ENCODE peak calls at places on chromosomes 4 and X, in nine cellular contexts. F is MM.1S, Y is mammary epithelial cell, O is OCI-LY7, M is heart left ventricle, E is mucosa of descending colon, W is uterus, G is breast epithelium, U is PC-3. H is an unnamed sample.
A peak's percentile ranks its signal among the peaks of the same experiment; 100 is the strongest.

GRCh38 chr4:12949719-12950118 is 534.4 kb downstream of the RAB28 start:
- DNase-seq in U (peak; percentile 50), Y (no peak), M (no peak), W (no peak), G (no peak), E (no peak), F (no peak), O (no peak), H (no peak)

GRCh38 chr4:55554453-55555030 is 7.8 kb upstream of the CLOCK start:
- DNase-seq in Y (no peak), E (peak; percentile 17), U (peak; percentile 71), G (no peak), W (no peak), F (peak; percentile 32), O (peak; percentile 40), M (no peak), H (peak; percentile 48)

GRCh38 chrX:130032552-130032951 is 50.1 kb downstream of the BCORL1 start:
- DNase-seq in U (no peak), E (no peak), W (no peak), M (no peak), Y (no peak), G (no peak), O (no peak), F (no peak), H (no peak)

GRCh38 chrX:68876731-68877130 is 47.9 kb downstream of the EFNB1 start:
- DNase-seq in E (no peak), F (no peak), M (no peak), Y (no peak), O (no peak), W (no peak), G (no peak), U (no peak), H (no peak)

GRCh38 chrX:9188117-9188516 is 154.2 kb upstream of the FAM9B start:
- DNase-seq in G (no peak), U (no peak), Y (no peak), W (no peak), E (no peak), F (no peak), O (no peak), M (no peak), H (no peak)

GRCh38 chrX:40579880-40580536 is 762 bp upstream of the ATP6AP2 start:
- DNase-seq in E (peak; percentile 7), O (peak; percentile 13), G (no peak), M (no peak), W (no peak), Y (no peak), F (peak; percentile 12), U (no peak), H (peak; percentile 47)

GRCh38 chr4:21801661-21802355 is 146.8 kb downstream of the KCNIP4 start:
- DNase-seq in F (no peak), G (no peak), M (no peak), W (no peak), U (peak; percentile 9), E (no peak), Y (no peak), O (no peak), H (no peak)

GRCh38 chrX:13254076-13254785 is 65.6 kb downstream of the ATXN3L start:
- DNase-seq in E (no peak), U (peak; percentile 15), G (no peak), M (no peak), Y (peak; percentile 74), W (peak; percentile 38), O (peak; percentile 24), F (peak; percentile 53), H (peak; percentile 27)

GRCh38 chr4:89657931-89658700 is 178.8 kb downstream of the SNCA start:
- DNase-seq in M (no peak), G (no peak), W (no peak), O (peak; percentile 21), Y (no peak), U (peak; percentile 29), F (peak; percentile 73), E (no peak), H (no peak)

GRCh38 chr4:113564493-113564892 is 197.0 kb downstream of the CAMK2D start:
- DNase-seq in O (peak; percentile 67), E (no peak), W (no peak), U (no peak), F (no peak), Y (no peak), M (no peak), G (no peak), H (no peak)
- H3K4me1 ChIP-seq in O (peaks cover 90% of the 10 kb centered on the region), E (no peaks in the 10 kb centered on the region), W (no peaks in the 10 kb centered on the region), U (peaks cover 10% of the 10 kb centered on the region), F (peaks cover 29% of the 10 kb centered on the region), Y (peaks cover 14% of the 10 kb centered on the region), M (peaks cover 30% of the 10 kb centered on the region), G (no peaks in the 10 kb centered on the region), H (no peaks in the 10 kb centered on the region)

GRCh38 chrX:65674351-65674893 is 7.0 kb downstream of the MSN start:
- DNase-seq in M (no peak), W (no peak), O (no peak), G (no peak), E (no peak), U (no peak), Y (peak; percentile 29), F (peak; percentile 56), H (no peak)

GRCh38 chrX:65671966-65672365 is 4.5 kb downstream of the MSN start:
- DNase-seq in O (no peak), Y (no peak), G (no peak), U (no peak), E (no peak), M (no peak), F (no peak), W (no peak), H (no peak)

GRCh38 chrX:65671286-65671685 is 3.8 kb downstream of the MSN start:
- DNase-seq in Y (no peak), U (no peak), M (no peak), O (no peak), G (no peak), F (no peak), E (no peak), W (no peak), H (no peak)

GRCh38 chrX:65677954-65678469 is 10.6 kb downstream of the MSN start:
- DNase-seq in G (peak; percentile 27), F (no peak), O (no peak), W (peak; percentile 83), U (peak; percentile 91), M (no peak), Y (peak; percentile 79), E (peak; percentile 20), H (no peak)

GRCh38 chrX:65673857-65674350 is 6.5 kb downstream of the MSN start:
- DNase-seq in F (no peak), G (no peak), W (no peak), U (no peak), M (no peak), E (no peak), Y (no peak), O (no peak), H (no peak)
- H3K4me1 ChIP-seq in F (peaks cover 49% of the 10 kb centered on the region), G (no peaks in the 10 kb centered on the region), W (no peaks in the 10 kb centered on the region), U (peaks cover 76% of the 10 kb centered on the region), M (peaks cover 95% of the 10 kb centered on the region), E (peaks cover 7% of the 10 kb centered on the region), Y (peaks cover 31% of the 10 kb centered on the region), O (peaks cover 62% of the 10 kb centered on the region), H (peaks cover 10% of the 10 kb centered on the region)

DNA sequence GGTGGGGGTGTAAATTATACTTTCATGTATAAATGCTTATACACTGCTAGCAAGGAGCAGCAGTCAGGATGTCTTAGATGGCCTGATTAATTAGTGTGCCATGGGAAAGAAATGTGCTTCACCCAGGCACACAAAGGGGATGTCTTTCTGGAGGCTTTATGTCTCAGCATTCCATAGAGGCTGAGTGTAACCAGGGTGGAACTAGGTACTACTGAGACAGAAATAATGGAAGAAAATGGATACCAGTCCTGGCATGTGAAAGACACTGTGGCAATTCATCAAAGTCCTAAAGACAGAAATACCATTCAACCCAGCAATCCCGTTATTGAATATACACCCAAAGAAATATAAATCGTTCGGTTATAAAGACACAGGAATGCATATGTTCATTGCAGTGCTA is 52.5 kb downstream of the PF4 start:
- DNase-seq in E (no peak), G (no peak), O (no peak), F (no peak), U (no peak), W (no peak), Y (peak; percentile 88), M (no peak), H (no peak)
- H3K4me1 ChIP-seq in E (no peaks in the 10 kb centered on the region), G (no peaks in the 10 kb centered on the region), O (no peaks in the 10 kb centered on the region), F (no peaks in the 10 kb centered on the region), U (no peaks in the 10 kb centered on the region), W (no peaks in the 10 kb centered on the region), Y (peaks cover 5% of the 10 kb centered on the region), M (no peaks in the 10 kb centered on the region), H (no peaks in the 10 kb centered on the region)

GRCh38 chr4:3497095-3497494 is 34.0 kb downstream of the DOK7 start:
- DNase-seq in F (no peak), O (no peak), G (no peak), E (no peak), Y (no peak), W (no peak), U (no peak), M (no peak), H (no peak)
- H3K4me1 ChIP-seq in F (no peaks in the 10 kb centered on the region), O (no peaks in the 10 kb centered on the region), G (no peaks in the 10 kb centered on the region), E (no peaks in the 10 kb centered on the region), Y (no peaks in the 10 kb centered on the region), W (no peaks in the 10 kb centered on the region), U (no peaks in the 10 kb centered on the region), M (peaks cover 23% of the 10 kb centered on the region), H (no peaks in the 10 kb centered on the region)

GRCh38 chr4:104490096-104490769 is 4.5 kb downstream of the CXXC4 start:
- DNase-seq in M (no peak), O (no peak), G (no peak), F (peak; percentile 88), E (peak; percentile 44), W (no peak), U (no peak), Y (no peak), H (peak; percentile 39)
- H3K4me1 ChIP-seq in M (no peaks in the 10 kb centered on the region), O (peaks cover 4% of the 10 kb centered on the region), G (no peaks in the 10 kb centered on the region), F (peaks cover 29% of the 10 kb centered on the region), E (no peaks in the 10 kb centered on the region), W (no peaks in the 10 kb centered on the region), U (no peaks in the 10 kb centered on the region), Y (peaks cover 8% of the 10 kb centered on the region), H (no peaks in the 10 kb centered on the region)

GRCh38 chr4:113823291-113823659 is 61.7 kb upstream of the CAMK2D start:
- DNase-seq in U (no peak), E (no peak), Y (no peak), F (peak; percentile 54), G (no peak), M (no peak), W (no peak), O (no peak), H (no peak)

GRCh38 chr4:113825272-113825671 is 63.7 kb upstream of the CAMK2D start:
- DNase-seq in O (peak; percentile 32), F (peak; percentile 74), Y (no peak), M (no peak), W (no peak), U (no peak), E (peak; percentile 35), G (no peak), H (no peak)

GRCh38 chr4:113827285-113827684 is 65.7 kb upstream of the CAMK2D start:
- DNase-seq in E (no peak), W (no peak), Y (no peak), G (no peak), F (no peak), O (no peak), U (no peak), M (no peak), H (no peak)

GRCh38 chr4:113828712-113829111 is 67.2 kb upstream of the CAMK2D start:
- DNase-seq in O (no peak), G (no peak), W (no peak), F (no peak), U (peak; percentile 54), Y (no peak), E (no peak), M (no peak), H (no peak)

GRCh38 chr4:113826431-113826830 is 64.9 kb upstream of the CAMK2D start:
- DNase-seq in G (no peak), E (no peak), M (no peak), O (no peak), Y (no peak), U (no peak), W (no peak), F (no peak), H (no peak)
- H3K4me1 ChIP-seq in G (no peaks in the 10 kb centered on the region), E (no peaks in the 10 kb centered on the region), M (peaks cover 36% of the 10 kb centered on the region), O (peaks cover 5% of the 10 kb centered on the region), Y (peaks cover 9% of the 10 kb centered on the region), U (peaks cover 13% of the 10 kb centered on the region), W (no peaks in the 10 kb centered on the region), F (peaks cover 42% of the 10 kb centered on the region), H (no peaks in the 10 kb centered on the region)